ENCODE peak calls at places on chromosome 21, in six cellular contexts. One of them, this sample, is unnamed.

GRCh38 chr21:28445081-28445830 is 547.4 kb downstream of the LTN1 start:
- DNase-seq in A549: no peak
- DNase-seq in IMR-90: peak
- DNase-seq in sigmoid colon: no peak
- DNase-seq in adrenal gland: no peak
- DNase-seq in GM12891: no peak
- DNase-seq in this sample: no peak

GRCh38 chr21:38440746-38441145 is 57.5 kb downstream of the ERG start:
- DNase-seq in IMR-90: peak
- DNase-seq in sigmoid colon: no peak
- DNase-seq in GM12891: no peak
- DNase-seq in A549: peak
- DNase-seq in adrenal gland: no peak
- DNase-seq in this sample: peak

GRCh38 chr21:15896501-15896900 is 166.7 kb downstream of the USP25 start:
- DNase-seq in A549: no peak
- DNase-seq in sigmoid colon: no peak
- DNase-seq in adrenal gland: no peak
- DNase-seq in GM12891: no peak
- DNase-seq in IMR-90: no peak
- DNase-seq in this sample: no peak

GRCh38 chr21:28229811-28230210 is 762.9 kb downstream of the LTN1 start:
- DNase-seq in sigmoid colon: no peak
- DNase-seq in GM12891: no peak
- DNase-seq in IMR-90: peak
- DNase-seq in A549: peak
- DNase-seq in adrenal gland: no peak
- DNase-seq in this sample: no peak

GRCh38 chr21:45999581-46000181 is 18.1 kb downstream of the COL6A1 start:
- DNase-seq in A549: no peak
- DNase-seq in adrenal gland: peak
- DNase-seq in IMR-90: no peak
- DNase-seq in sigmoid colon: no peak
- DNase-seq in GM12891: no peak
- DNase-seq in this sample: no peak

GRCh38 chr21:35102488-35103407 is 53.6 kb upstream of the RUNX1 start:
- DNase-seq in IMR-90: peak
- DNase-seq in sigmoid colon: peak
- DNase-seq in GM12891: peak
- DNase-seq in adrenal gland: peak
- DNase-seq in A549: no peak
- DNase-seq in this sample: no peak

GRCh38 chr21:45930792-45931191 is 50.8 kb upstream of the COL6A1 start:
- DNase-seq in IMR-90: no peak
- DNase-seq in A549: no peak
- DNase-seq in GM12891: no peak
- DNase-seq in adrenal gland: no peak
- DNase-seq in sigmoid colon: no peak
- DNase-seq in this sample: no peak

GRCh38 chr21:42568377-42568776 is 54.7 kb downstream of the SLC37A1 start:
- DNase-seq in A549: no peak
- DNase-seq in IMR-90: no peak
- DNase-seq in GM12891: no peak
- DNase-seq in sigmoid colon: peak
- DNase-seq in adrenal gland: peak
- DNase-seq in this sample: no peak

GRCh38 chr21:39451332-39452206 is at the start of gene SH3BGR:
- DNase-seq in IMR-90: no peak
- DNase-seq in adrenal gland: no peak
- DNase-seq in GM12891: no peak
- DNase-seq in A549: no peak
- DNase-seq in sigmoid colon: peak
- DNase-seq in this sample: no peak

GRCh38 chr21:26170471-26171309 is at the start of gene APP:
- DNase-seq in sigmoid colon: peak
- DNase-seq in GM12891: peak
- DNase-seq in A549: peak
- DNase-seq in IMR-90: peak
- DNase-seq in adrenal gland: peak
- DNase-seq in this sample: peak

GRCh38 chr21:39720126-39720778 is 24.7 kb upstream of the IGSF5 start:
- DNase-seq in adrenal gland: no peak
- DNase-seq in IMR-90: no peak
- DNase-seq in GM12891: no peak
- DNase-seq in sigmoid colon: no peak
- DNase-seq in A549: peak
- DNase-seq in this sample: no peak

DNA sequence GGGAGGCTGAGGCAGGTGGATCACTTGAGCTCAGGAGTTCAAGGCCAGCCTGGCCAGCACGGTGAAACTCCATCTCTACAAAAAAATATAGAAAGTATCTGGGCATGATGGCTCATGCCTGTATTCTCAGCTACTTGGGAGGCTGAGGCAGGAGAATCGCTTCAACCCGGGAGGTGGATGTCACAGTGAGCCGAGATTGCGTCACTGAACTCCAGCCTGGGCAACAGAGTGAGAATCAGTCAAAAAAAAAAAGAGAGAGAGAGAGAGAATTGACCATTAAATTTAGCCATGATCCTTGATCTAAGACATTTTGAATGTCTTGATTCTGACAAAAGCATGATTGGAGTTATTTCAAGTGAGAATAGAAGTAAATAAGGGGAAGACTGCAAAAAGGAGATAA is 19.1 kb downstream of the RBM11 start:
- DNase-seq in adrenal gland: no peak
- DNase-seq in A549: no peak
- DNase-seq in GM12891: no peak
- DNase-seq in IMR-90: no peak
- DNase-seq in sigmoid colon: no peak
- DNase-seq in this sample: no peak
- TF ChIP-seq POLR2A in adrenal gland: no peak
- TF ChIP-seq POLR2A in A549: no peak
- TF ChIP-seq POLR2A in GM12891: no peak
- TF ChIP-seq POLR2A in IMR-90: no peak
- TF ChIP-seq POLR2A in sigmoid colon: no peak
- TF ChIP-seq POLR2A in this sample: no peak

GRCh38 chr21:36322083-36322424 is 2.1 kb downstream of the MORC3 start:
- DNase-seq in adrenal gland: no peak
- DNase-seq in IMR-90: no peak
- DNase-seq in GM12891: no peak
- DNase-seq in A549: no peak
- DNase-seq in sigmoid colon: no peak
- DNase-seq in this sample: no peak

GRCh38 chr21:36320421-36321324 is 676 bp downstream of the MORC3 start:
- DNase-seq in adrenal gland: peak
- DNase-seq in sigmoid colon: peak
- DNase-seq in IMR-90: peak
- DNase-seq in GM12891: peak
- DNase-seq in A549: peak
- DNase-seq in this sample: peak

GRCh38 chr21:36321325-36322082 is 1.5 kb downstream of the MORC3 start:
- DNase-seq in IMR-90: peak
- DNase-seq in GM12891: no peak
- DNase-seq in sigmoid colon: no peak
- DNase-seq in adrenal gland: no peak
- DNase-seq in A549: no peak
- DNase-seq in this sample: no peak

GRCh38 chr21:36316872-36317484 is 3.0 kb upstream of the MORC3 start:
- DNase-seq in sigmoid colon: no peak
- DNase-seq in IMR-90: no peak
- DNase-seq in GM12891: no peak
- DNase-seq in adrenal gland: no peak
- DNase-seq in A549: no peak
- DNase-seq in this sample: no peak

GRCh38 chr21:36319767-36320420 is at the start of gene MORC3:
- DNase-seq in adrenal gland: peak
- DNase-seq in IMR-90: peak
- DNase-seq in sigmoid colon: peak
- DNase-seq in A549: peak
- DNase-seq in GM12891: peak
- DNase-seq in this sample: peak
- TF ChIP-seq POLR2A in adrenal gland: peak
- TF ChIP-seq POLR2A in IMR-90: peak
- TF ChIP-seq POLR2A in sigmoid colon: peak
- TF ChIP-seq POLR2A in A549: peak
- TF ChIP-seq POLR2A in GM12891: peak
- TF ChIP-seq POLR2A in this sample: peak

DNA sequence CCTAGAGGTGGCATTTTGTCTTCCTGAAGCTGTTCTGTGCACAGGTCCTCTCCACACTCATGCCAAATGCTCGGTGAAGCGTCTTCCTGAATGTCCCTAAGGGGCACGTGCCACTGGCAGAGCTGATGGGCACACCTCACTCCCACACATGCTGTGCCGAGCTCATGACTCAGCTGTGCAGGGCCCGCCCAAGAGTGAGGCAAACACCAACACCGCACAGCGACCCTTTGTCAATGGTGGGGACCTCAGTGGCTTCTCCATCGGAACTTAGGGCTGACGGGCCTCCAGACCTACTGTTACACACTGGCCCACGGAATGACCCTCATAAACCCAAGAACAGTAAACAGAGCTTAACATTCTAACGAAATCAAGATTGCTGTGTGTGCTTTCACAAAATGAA is 89.2 kb downstream of the SIM2 start:
- DNase-seq in A549: peak
- DNase-seq in sigmoid colon: no peak
- DNase-seq in GM12891: no peak
- DNase-seq in adrenal gland: no peak
- DNase-seq in IMR-90: no peak
- DNase-seq in this sample: peak
- TF ChIP-seq POLR2A in A549: no peak
- TF ChIP-seq POLR2A in sigmoid colon: no peak
- TF ChIP-seq POLR2A in GM12891: no peak
- TF ChIP-seq POLR2A in adrenal gland: no peak
- TF ChIP-seq POLR2A in IMR-90: no peak
- TF ChIP-seq POLR2A in this sample: peak

DNA sequence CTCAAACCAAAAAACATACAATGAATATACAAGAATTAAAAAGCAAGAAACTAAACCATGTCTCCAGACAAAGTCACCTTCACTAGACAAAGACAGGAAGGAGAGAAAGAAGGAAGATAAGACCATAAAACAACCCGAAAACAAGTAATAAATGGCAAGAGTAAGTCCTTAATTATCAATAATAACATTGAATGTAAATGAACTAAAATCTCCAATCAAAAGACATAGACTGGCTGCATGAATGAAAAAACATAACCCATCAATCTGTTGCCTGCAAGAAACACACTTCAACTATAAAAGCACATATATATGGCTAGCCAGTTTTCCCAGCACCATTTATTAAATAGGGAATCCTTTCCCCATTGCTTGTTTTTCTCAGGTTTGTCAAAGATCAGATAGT is 100.8 kb upstream of the SAMSN1 start:
- DNase-seq in A549: no peak
- DNase-seq in adrenal gland: no peak
- DNase-seq in sigmoid colon: no peak
- DNase-seq in IMR-90: no peak
- DNase-seq in GM12891: no peak
- DNase-seq in this sample: no peak
- TF ChIP-seq POLR2A in A549: no peak
- TF ChIP-seq POLR2A in adrenal gland: no peak
- TF ChIP-seq POLR2A in sigmoid colon: no peak
- TF ChIP-seq POLR2A in IMR-90: no peak
- TF ChIP-seq POLR2A in GM12891: no peak
- TF ChIP-seq POLR2A in this sample: no peak

DNA sequence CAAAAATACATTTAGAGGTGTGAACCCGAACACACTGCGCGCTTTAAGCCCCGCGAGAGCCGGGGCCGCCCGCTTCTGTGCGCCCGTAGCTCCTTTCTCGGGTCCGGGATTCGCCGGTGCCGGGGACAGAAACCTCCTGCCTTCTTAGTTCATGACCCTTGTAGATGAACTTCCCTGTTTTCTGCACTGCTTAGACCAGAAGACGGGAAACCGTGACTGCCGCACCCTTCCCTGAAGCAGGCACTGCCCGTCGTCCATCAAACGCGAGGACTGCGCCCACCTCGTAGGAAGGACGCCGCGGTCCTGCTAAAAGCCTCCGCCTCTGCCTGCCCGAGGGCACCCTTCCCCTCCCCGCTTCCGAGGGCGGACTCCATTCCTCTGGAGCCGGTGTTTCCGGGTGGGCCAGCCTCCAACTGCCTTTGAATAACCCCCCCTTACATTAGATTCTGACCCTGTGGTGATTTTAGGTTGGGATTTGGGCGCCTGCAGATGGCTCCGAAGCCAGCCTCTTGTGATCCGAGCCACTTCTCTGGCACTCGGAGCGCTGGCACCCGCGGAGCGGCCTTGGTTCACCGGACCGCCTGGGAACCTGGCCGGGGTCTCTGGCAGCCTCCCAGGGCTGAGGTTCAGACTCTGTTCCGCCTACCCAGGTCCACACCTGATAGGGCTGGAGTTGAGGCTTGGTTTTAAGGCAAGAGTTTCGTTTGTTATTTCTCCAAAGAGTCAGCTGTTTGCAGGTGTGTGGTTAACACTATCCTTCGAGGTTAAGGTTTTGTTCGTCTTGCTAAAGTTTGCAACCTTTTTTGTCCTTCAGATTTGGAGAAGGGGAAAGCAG is 1.2 kb upstream of the PTTG1IP start:
- DNase-seq in adrenal gland: peak
- DNase-seq in GM12891: no peak
- DNase-seq in sigmoid colon: peak
- DNase-seq in A549: no peak
- DNase-seq in IMR-90: no peak
- DNase-seq in this sample: no peak
- TF ChIP-seq POLR2A in adrenal gland: peak
- TF ChIP-seq POLR2A in GM12891: no peak
- TF ChIP-seq POLR2A in sigmoid colon: no peak
- TF ChIP-seq POLR2A in A549: no peak
- TF ChIP-seq POLR2A in IMR-90: no peak
- TF ChIP-seq POLR2A in this sample: no peak

GRCh38 chr21:33412832-33413519 is 9.8 kb downstream of the IFNGR2 start:
- DNase-seq in IMR-90: no peak
- DNase-seq in GM12891: no peak
- DNase-seq in sigmoid colon: no peak
- DNase-seq in A549: no peak
- DNase-seq in adrenal gland: no peak
- DNase-seq in this sample: no peak
- TF ChIP-seq POLR2A in IMR-90: no peak
- TF ChIP-seq POLR2A in GM12891: peak
- TF ChIP-seq POLR2A in sigmoid colon: no peak
- TF ChIP-seq POLR2A in A549: no peak
- TF ChIP-seq POLR2A in adrenal gland: no peak
- TF ChIP-seq POLR2A in this sample: no peak

GRCh38 chr21:44331209-44331608 is 8.0 kb downstream of the CFAP410 start:
- DNase-seq in A549: no peak
- DNase-seq in GM12891: no peak
- DNase-seq in IMR-90: no peak
- DNase-seq in sigmoid colon: no peak
- DNase-seq in adrenal gland: no peak
- DNase-seq in this sample: no peak
- TF ChIP-seq POLR2A in A549: no peak
- TF ChIP-seq POLR2A in GM12891: no peak
- TF ChIP-seq POLR2A in IMR-90: no peak
- TF ChIP-seq POLR2A in sigmoid colon: no peak
- TF ChIP-seq POLR2A in adrenal gland: no peak
- TF ChIP-seq POLR2A in this sample: no peak

DNA sequence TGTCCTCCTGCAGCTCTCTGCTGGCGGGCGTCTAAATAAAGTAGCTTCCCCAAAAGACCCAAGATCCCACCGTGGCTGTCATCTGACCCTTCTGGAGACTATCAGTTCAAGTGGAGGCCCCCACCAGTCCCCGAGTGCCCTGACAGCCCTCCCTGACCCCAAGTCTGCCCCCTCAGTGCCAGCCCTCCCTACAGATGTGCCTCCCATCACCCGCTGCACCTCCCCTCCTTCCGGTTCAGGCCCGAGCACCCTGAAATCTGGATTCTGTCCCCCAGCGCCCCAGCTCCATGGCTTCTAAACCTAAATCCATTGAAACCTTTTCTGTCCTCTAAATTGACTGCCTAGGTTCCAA is 593 bp downstream of the IL10RB start:
- DNase-seq in IMR-90: no peak
- DNase-seq in sigmoid colon: no peak
- DNase-seq in A549: no peak
- DNase-seq in GM12891: no peak
- DNase-seq in adrenal gland: no peak
- DNase-seq in this sample: peak
- TF ChIP-seq POLR2A in IMR-90: no peak
- TF ChIP-seq POLR2A in sigmoid colon: no peak
- TF ChIP-seq POLR2A in A549: no peak
- TF ChIP-seq POLR2A in GM12891: no peak
- TF ChIP-seq POLR2A in adrenal gland: no peak
- TF ChIP-seq POLR2A in this sample: peak